ENCODE peak calls at places on chromosomes 16 and 17, in seven cellular contexts. Q is astrocyte of the cerebellum, R is kidney epithelial cell, L is fibroblast of lung, I is fibroblast of pulmonary artery, G is fibroblast of villous mesenchyme, K is fibroblast of mammary gland. B is an unnamed sample.
A peak's percentile ranks its signal among the peaks of the same experiment; 100 is the strongest.

GRCh38 chr17:12853921-12854320 is 64.6 kb downstream of the ARHGAP44 start:
- DNase-seq in Q (no peak), R (no peak), L (no peak), I (no peak), G (no peak), K (no peak), B (no peak)

GRCh38 chr16:78421244-78421661 is 321.8 kb downstream of the WWOX start:
- DNase-seq in Q (no peak), R (no peak), L (no peak), I (no peak), G (no peak), K (no peak), B (no peak)

GRCh38 chr17:18009609-18010420 is 29.2 kb downstream of the ATPAF2 start:
- DNase-seq in Q (no peak), R (no peak), L (no peak), I (no peak), G (no peak), K (no peak), B (no peak)

GRCh38 chr17:266701-267656 is 85.5 kb upstream of the DOC2B start:
- DNase-seq in Q (no peak), R (no peak), L (no peak), I (no peak), G (no peak), K (peak; percentile 4), B (no peak)

GRCh38 chr17:59786536-59787319 is 79.3 kb downstream of the VMP1 start:
- DNase-seq in Q (peak; percentile 100), R (peak; percentile 100), L (peak; percentile 100), I (peak; percentile 100), G (peak; percentile 100), K (peak; percentile 100), B (peak; percentile 100)

GRCh38 chr17:4643676-4644075 is 2.2 kb upstream of the ALOX15 start:
- DNase-seq in Q (no peak), R (no peak), L (no peak), I (no peak), G (no peak), K (no peak), B (no peak)

GRCh38 chr16:69399361-69399760 is 13.6 kb upstream of the TERF2 start:
- DNase-seq in Q (no peak), R (no peak), L (peak; percentile 70), I (peak; percentile 31), G (no peak), K (peak; percentile 78), B (no peak)

GRCh38 chr17:49521088-49521450 is 26.0 kb downstream of the NGFR start:
- DNase-seq in Q (no peak), R (no peak), L (no peak), I (no peak), G (no peak), K (no peak), B (no peak)

GRCh38 chr16:85681255-85681654 is 7.5 kb downstream of the GINS2 start:
- DNase-seq in Q (no peak), R (no peak), L (no peak), I (no peak), G (no peak), K (no peak), B (no peak)

GRCh38 chr17:45013021-45013997 is 38.1 kb downstream of the DCAKD start:
- DNase-seq in Q (peak; percentile 3), R (no peak), L (peak; percentile 52), I (no peak), G (no peak), K (peak; percentile 35), B (no peak)

GRCh38 chr16:68707341-68708152 is 29.5 kb upstream of the CDH1 start:
- DNase-seq in Q (no peak), R (peak; percentile 56), L (peak; percentile 12), I (peak; percentile 13), G (peak; percentile 52), K (no peak), B (no peak)

GRCh38 chr17:882827-883585 is 96.6 kb downstream of the NXN start:
- DNase-seq in Q (no peak), R (no peak), L (peak; percentile 88), I (peak; percentile 19), G (peak; percentile 93), K (peak; percentile 75), B (no peak)

GRCh38 chr16:9035986-9036385 is 55.5 kb upstream of the HAPSTR1 start:
- DNase-seq in Q (no peak), R (no peak), L (no peak), I (no peak), G (no peak), K (no peak), B (no peak)

GRCh38 chr16:77657016-77657415 is 65.3 kb upstream of the NUDT7 start:
- DNase-seq in Q (no peak), R (no peak), L (peak; percentile 52), I (peak; percentile 35), G (peak; percentile 65), K (peak; percentile 48), B (no peak)

GRCh38 chr16:86809458-86809955 is 231.2 kb downstream of the FOXL1 start:
- DNase-seq in Q (peak; percentile 94), R (peak; percentile 67), L (peak; percentile 59), I (peak; percentile 41), G (peak; percentile 26), K (peak; percentile 87), B (no peak)

GRCh38 chr17:73455050-73455687 is 143.4 kb upstream of the CDC42EP4 start:
- DNase-seq in Q (no peak), R (no peak), L (no peak), I (no peak), G (no peak), K (no peak), B (no peak)

GRCh38 chr17:7262192-7263070 is at the start of gene CLDN7:
- DNase-seq in Q (no peak), R (no peak), L (no peak), I (no peak), G (no peak), K (no peak), B (no peak)

GRCh38 chr16:87371261-87371866 is 12.2 kb downstream of the FBXO31 start:
- DNase-seq in Q (no peak), R (no peak), L (no peak), I (no peak), G (peak; percentile 62), K (no peak), B (no peak)

GRCh38 chr16:55021595-55022475 is 91.2 kb downstream of the IRX5 start:
- DNase-seq in Q (peak; percentile 46), R (no peak), L (no peak), I (peak; percentile 35), G (peak; percentile 37), K (peak; percentile 35), B (peak; percentile 56)
- TF ChIP-seq CTCF in Q (peak; percentile 21), R (no peak), L (no peak), I (peak; percentile 11), G (peak; percentile 18), K (no peak), B (peak; percentile 22)

GRCh38 chr17:51044964-51045363 is 75.7 kb downstream of the SPAG9 start:
- DNase-seq in Q (no peak), R (no peak), L (peak; percentile 12), I (no peak), G (no peak), K (peak; percentile 27), B (no peak)
- H3K4me3 ChIP-seq in Q (peak overlapping the region; percentile 48), R (no peak overlapping the region), L (no peak overlapping the region), I (peak overlapping the region; percentile 47), G (no peak overlapping the region), K (no peak overlapping the region), B (no peak overlapping the region)

GRCh38 chr17:9769036-9769695 is 22.2 kb downstream of the DHRS7C start:
- DNase-seq in Q (no peak), R (no peak), L (no peak), I (no peak), G (no peak), K (no peak), B (no peak)

GRCh38 chr17:9766970-9767369 is 24.4 kb downstream of the DHRS7C start:
- DNase-seq in Q (no peak), R (no peak), L (no peak), I (no peak), G (no peak), K (peak; percentile 16), B (no peak)

GRCh38 chr17:9767432-9767991 is 23.9 kb downstream of the DHRS7C start:
- DNase-seq in Q (no peak), R (no peak), L (no peak), I (no peak), G (no peak), K (no peak), B (no peak)

GRCh38 chr17:9771465-9771864 is 19.9 kb downstream of the DHRS7C start:
- DNase-seq in Q (no peak), R (no peak), L (no peak), I (no peak), G (no peak), K (no peak), B (no peak)

GRCh38 chr17:9768381-9768934 is 22.9 kb downstream of the DHRS7C start:
- DNase-seq in Q (peak; percentile 11), R (no peak), L (peak; percentile 39), I (peak; percentile 52), G (peak; percentile 45), K (peak; percentile 54), B (peak; percentile 25)
- TF ChIP-seq CTCF in Q (peak; percentile 34), R (peak; percentile 34), L (peak; percentile 22), I (peak; percentile 40), G (peak; percentile 46), K (peak; percentile 44), B (peak; percentile 31)

DNA sequence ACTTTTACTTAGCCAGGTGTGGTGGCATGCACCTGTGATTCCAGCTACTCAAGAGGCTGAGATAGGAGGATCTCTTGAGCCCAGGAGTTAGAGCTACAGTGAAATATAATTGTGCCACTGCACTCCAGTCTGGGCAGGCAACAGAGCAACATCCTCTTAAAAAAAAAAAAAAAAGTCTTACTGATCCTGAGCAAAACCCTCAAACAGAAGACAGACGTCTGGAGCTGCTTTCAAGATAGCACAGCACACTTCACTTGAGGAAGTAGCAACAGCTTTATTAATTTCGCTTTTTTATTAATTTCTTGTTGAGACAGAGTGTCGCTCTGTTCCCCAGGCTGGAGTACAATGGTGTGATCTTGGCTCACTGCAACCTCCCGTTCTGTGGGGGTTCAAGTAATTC is 10.2 kb upstream of the GGA2 start:
- DNase-seq in Q (no peak), R (no peak), L (no peak), I (no peak), G (no peak), K (no peak), B (no peak)
- H3K4me3 ChIP-seq in Q (no peak overlapping the region), R (no peak overlapping the region), L (no peak overlapping the region), I (no peak overlapping the region), G (no peak overlapping the region), K (no peak overlapping the region), B (no peak overlapping the region)

DNA sequence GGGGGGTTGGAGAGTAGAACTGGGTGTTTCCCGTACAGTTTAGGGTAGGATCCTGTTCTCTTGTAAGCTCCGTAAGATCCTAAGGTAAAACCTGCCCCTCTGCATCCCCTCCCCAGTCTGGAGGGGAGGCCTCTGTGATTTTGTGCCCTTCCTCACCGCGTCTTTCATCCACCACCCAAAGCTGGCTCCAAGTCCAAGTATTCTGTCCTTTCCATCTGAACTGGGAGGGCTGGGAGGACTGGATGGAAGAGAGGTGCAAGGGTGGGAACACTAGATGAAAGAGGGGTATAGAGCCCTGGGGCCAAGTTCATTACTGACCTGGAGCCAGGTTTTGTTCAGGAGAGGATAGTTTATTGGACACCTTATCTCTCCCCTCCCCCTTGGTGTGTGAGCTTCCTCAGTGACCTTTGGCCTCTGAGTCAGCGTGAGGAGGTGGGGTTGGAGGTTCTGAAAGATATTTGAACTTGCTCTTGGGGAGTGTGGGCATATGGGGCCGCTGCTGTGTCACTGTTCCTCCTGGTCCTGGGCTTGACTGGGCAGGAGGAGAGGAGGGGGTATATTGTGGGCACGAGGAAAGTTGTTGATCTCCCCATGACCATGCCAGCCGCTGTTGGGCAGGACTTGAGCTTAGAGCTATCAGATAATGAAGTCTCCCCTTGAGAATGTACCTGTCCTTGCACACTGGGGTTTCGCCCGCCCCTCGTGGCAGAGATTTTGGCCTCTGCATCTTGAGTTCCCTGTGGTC is 1.6 kb downstream of the LASP1 start:
- DNase-seq in Q (no peak), R (no peak), L (peak; percentile 83), I (peak; percentile 71), G (peak; percentile 90), K (peak; percentile 87), B (no peak)
- TF ChIP-seq CTCF in Q (no peak), R (peak; percentile 24), L (no peak), I (no peak), G (peak; percentile 12), K (peak; percentile 27), B (no peak)

B was measured in HFF-Myc.